ENCODE peak calls at places on chromosomes 6 and 20, in five cellular contexts. D, L, R, W and E are unnamed samples.

GRCh38 chr6:169445661-169446581 is 192.3 kb upstream of the THBS2 start:
- DNase-seq in D (no peak), L (no peak), R (no peak), W (no peak), E (no peak)

GRCh38 chr6:137977814-137978213 is 110.8 kb downstream of the TNFAIP3 start:
- DNase-seq in D (no peak), L (no peak), R (no peak), W (no peak), E (no peak)

GRCh38 chr20:25508083-25508770 is 77.1 kb downstream of the NINL start:
- DNase-seq in D (no peak), L (peak; percentile 46), R (peak; percentile 85), W (no peak), E (no peak)

GRCh38 chr6:116419069-116419468 is 42.1 kb upstream of the CALHM6 start:
- DNase-seq in D (no peak), L (no peak), R (peak; percentile 56), W (no peak), E (no peak)

GRCh38 chr6:14292119-14292518 is 174.5 kb downstream of the CD83 start:
- DNase-seq in D (no peak), L (no peak), R (no peak), W (no peak), E (no peak)

GRCh38 chr20:58717278-58718091 is 24.9 kb downstream of the NPEPL1 start:
- DNase-seq in D (no peak), L (peak; percentile 70), R (no peak), W (no peak), E (no peak)

GRCh38 chr6:31575952-31576684 is 753 bp downstream of the TNF start:
- DNase-seq in D (peak; percentile 58), L (no peak), R (no peak), W (no peak), E (no peak)

GRCh38 chr6:148720371-148720770 is 26.5 kb upstream of the UST start:
- DNase-seq in D (no peak), L (no peak), R (peak; percentile 66), W (no peak), E (no peak)

GRCh38 chr20:34644951-34645350 is 31.9 kb downstream of the PIGU start:
- DNase-seq in D (no peak), L (no peak), R (no peak), W (no peak), E (no peak)

GRCh38 chr20:24768226-24768625 is 180.8 kb upstream of the CST7 start:
- DNase-seq in D (no peak), L (peak; percentile 43), R (no peak), W (no peak), E (no peak)

GRCh38 chr6:27478141-27478705 is 5.3 kb upstream of the ZNF184 start:
- DNase-seq in D (peak; percentile 75), L (no peak), R (peak; percentile 40), W (no peak), E (no peak)

GRCh38 chr20:21100590-21101452 is 5.3 kb downstream of the LINC00237 start:
- DNase-seq in D (no peak), L (no peak), R (peak; percentile 2), W (no peak), E (peak; percentile 11)

GRCh38 chr6:19279137-19279747 is 557.9 kb upstream of the ID4 start:
- DNase-seq in D (peak; percentile 38), L (no peak), R (no peak), W (no peak), E (no peak)

GRCh38 chr6:108902389-108902792 is 54.2 kb downstream of the ARMC2 start:
- DNase-seq in D (peak; percentile 26), L (no peak), R (peak; percentile 52), W (no peak), E (no peak)

GRCh38 chr20:45036044-45036755 is 64.7 kb downstream of the KCNS1 start:
- DNase-seq in D (no peak), L (no peak), R (peak; percentile 80), W (no peak), E (no peak)

GRCh38 chr6:157832250-157832967 is 9.4 kb downstream of the SNX9 start:
- DNase-seq in D (no peak), L (no peak), R (peak; percentile 56), W (no peak), E (no peak)